ENCODE peak calls at places on chromosomes 3 and 15, in five cellular contexts. E is OCI-LY7, F is fibroblast of lung, W is H9, A is HCT116. G is an unnamed sample.

GRCh38 chr3:170634663-170635096 is 48.8 kb upstream of the SLC7A14 start:
- DNase-seq in E (peak; percentile 55), F (no peak), W (no peak), A (no peak), G (no peak)

GRCh38 chr3:193701896-193702644 is 109.1 kb downstream of the OPA1 start:
- DNase-seq in E (peak; percentile 18), F (peak; percentile 90), W (no peak), A (no peak), G (no peak)

GRCh38 chr3:29338981-29339833 is 58.3 kb downstream of the RBMS3 start:
- DNase-seq in E (no peak), F (peak; percentile 84), W (no peak), A (no peak), G (no peak)

GRCh38 chr15:74616020-74616939 is 644 bp downstream of the CLK3 start:
- DNase-seq in E (peak; percentile 56), F (peak; percentile 55), W (no peak), A (no peak), G (peak; percentile 88)

GRCh38 chr3:124850212-124850611 is 37.0 kb downstream of the ITGB5 start:
- DNase-seq in E (no peak), F (peak; percentile 52), W (no peak), A (no peak), G (no peak)

GRCh38 chr15:38490231-38490630 is 36.3 kb downstream of the FAM98B start:
- DNase-seq in E (no peak), F (peak; percentile 69), W (no peak), A (no peak), G (no peak)

GRCh38 chr15:81411969-81412633 is 38.1 kb upstream of the TMC3 start:
- DNase-seq in E (no peak), F (no peak), W (no peak), A (no peak), G (no peak)

GRCh38 chr15:84633311-84634227 is 20.5 kb downstream of the WDR73 start:
- DNase-seq in E (peak; percentile 79), F (peak; percentile 83), W (peak; percentile 64), A (no peak), G (peak; percentile 79)

GRCh38 chr3:16239776-16240175 is 25.0 kb downstream of the DPH3 start:
- DNase-seq in E (no peak), F (no peak), W (no peak), A (no peak), G (no peak)

GRCh38 chr15:69126054-69126469 is 34.4 kb upstream of the GLCE start:
- DNase-seq in E (no peak), F (peak; percentile 45), W (no peak), A (no peak), G (no peak)

GRCh38 chr3:49007068-49007770 is at the start of gene WDR6:
- DNase-seq in E (peak; percentile 99), F (peak; percentile 97), W (peak; percentile 99), A (peak; percentile 94), G (peak; percentile 99)

GRCh38 chr3:41726891-41727290 is 235.0 kb downstream of the ULK4 start:
- DNase-seq in E (no peak), F (peak; percentile 73), W (no peak), A (no peak), G (no peak)

GRCh38 chr15:45481151-45481550 is 41.4 kb downstream of the SLC30A4 start:
- DNase-seq in E (no peak), F (no peak), W (no peak), A (no peak), G (no peak)

GRCh38 chr3:184769771-184770170 is 42.2 kb upstream of the VPS8 start:
- DNase-seq in E (no peak), F (no peak), W (no peak), A (no peak), G (no peak)

GRCh38 chr3:130973401-130973800 is 53.2 kb downstream of the ASTE1 start:
- DNase-seq in E (no peak), F (no peak), W (no peak), A (no peak), G (no peak)

GRCh38 chr3:94928921-94929320 is 866.1 kb downstream of the NSUN3 start:
- DNase-seq in E (no peak), F (peak; percentile 74), W (no peak), A (no peak), G (no peak)

GRCh38 chr3:172562881-172563835 is 39.9 kb upstream of the TNFSF10 start:
- DNase-seq in E (no peak), F (peak; percentile 95), W (no peak), A (no peak), G (no peak)

GRCh38 chr3:155739154-155739553 is 5.7 kb downstream of the PLCH1 start:
- DNase-seq in E (peak; percentile 26), F (no peak), W (no peak), A (no peak), G (no peak)

GRCh38 chr3:133413166-133414020 is 13.5 kb downstream of the BFSP2 start:
- DNase-seq in E (no peak), F (no peak), W (no peak), A (no peak), G (no peak)

GRCh38 chr3:13016083-13016725 is 57.0 kb downstream of the IQSEC1 start:
- DNase-seq in E (peak; percentile 92), F (no peak), W (no peak), A (no peak), G (peak; percentile 67)

GRCh38 chr3:167032267-167032876 is 347.7 kb downstream of the ZBBX start:
- DNase-seq in E (peak; percentile 26), F (peak; percentile 61), W (no peak), A (peak; percentile 61), G (peak; percentile 78)

GRCh38 chr15:40256642-40257235 is 17.9 kb downstream of the PAK6 start:
- DNase-seq in E (no peak), F (peak; percentile 66), W (no peak), A (no peak), G (no peak)

GRCh38 chr15:40255033-40255432 is 16.2 kb downstream of the PAK6 start:
- DNase-seq in E (no peak), F (no peak), W (no peak), A (no peak), G (no peak)

GRCh38 chr15:40257656-40258450 is 19.0 kb downstream of the PAK6 start:
- DNase-seq in E (no peak), F (peak; percentile 27), W (no peak), A (no peak), G (no peak)

GRCh38 chr15:40258544-40258943 is 19.7 kb downstream of the PAK6 start:
- DNase-seq in E (no peak), F (no peak), W (peak; percentile 66), A (no peak), G (no peak)

GRCh38 chr15:40259021-40259420 is 20.2 kb downstream of the PAK6 start:
- DNase-seq in E (no peak), F (no peak), W (no peak), A (no peak), G (no peak)
- H2AFZ ChIP-seq in E (no peak overlapping the region), F (no peak overlapping the region), W (no peak overlapping the region), A (no peak overlapping the region), G (no peak overlapping the region)

DNA sequence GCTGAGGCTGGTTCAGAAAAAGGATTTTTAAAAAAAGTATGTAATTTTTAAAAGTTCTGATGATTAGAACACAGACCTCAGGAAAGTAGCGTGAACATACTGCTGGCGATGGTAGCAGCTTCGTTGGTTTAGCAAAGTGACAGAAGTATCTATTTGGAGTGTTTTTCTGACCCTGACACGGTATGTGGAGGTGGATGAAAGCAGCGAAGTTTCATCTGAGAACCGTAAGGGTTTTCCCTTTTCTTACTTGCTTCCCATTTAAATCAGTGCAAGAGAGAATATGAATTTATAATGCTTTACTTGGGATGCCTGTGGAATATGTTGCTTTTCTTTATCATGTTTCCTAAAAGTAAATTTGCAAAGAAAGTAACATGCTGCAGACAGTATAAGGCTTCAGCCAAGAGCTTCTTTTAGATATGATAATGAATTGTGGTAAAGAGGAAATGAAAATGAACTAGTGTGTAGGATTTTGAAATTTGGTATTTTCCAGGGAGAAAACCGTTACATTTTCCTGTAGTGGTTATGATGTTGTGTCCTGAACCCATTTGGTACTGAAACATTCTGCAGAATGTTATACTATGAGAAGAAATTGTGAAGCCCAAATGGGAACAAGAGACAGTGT is 3.9 kb downstream of the CHST2 start:
- DNase-seq in E (no peak), F (no peak), W (no peak), A (no peak), G (peak; percentile 53)
- H3K79me2 ChIP-seq in E (no peaks in the 10 kb centered on the region), F (no peaks in the 10 kb centered on the region), W (no peaks in the 10 kb centered on the region), A (no peaks in the 10 kb centered on the region), G (peaks cover 3% of the 10 kb centered on the region)

GRCh38 chr3:188153498-188153948 is 434 bp upstream of the LPP start:
- DNase-seq in E (peak; percentile 37), F (peak; percentile 96), W (peak; percentile 94), A (peak; percentile 75), G (peak; percentile 74)

GRCh38 chr3:188153949-188154757 is at the start of gene LPP:
- DNase-seq in E (peak; percentile 79), F (peak; percentile 77), W (peak; percentile 81), A (no peak), G (peak; percentile 93)

GRCh38 chr3:188152660-188153497 is 1.1 kb upstream of the LPP start:
- DNase-seq in E (peak; percentile 30), F (peak; percentile 71), W (peak; percentile 77), A (no peak), G (peak; percentile 80)

GRCh38 chr3:188156051-188156450 is 2.1 kb downstream of the LPP start:
- DNase-seq in E (no peak), F (no peak), W (no peak), A (no peak), G (no peak)

DNA sequence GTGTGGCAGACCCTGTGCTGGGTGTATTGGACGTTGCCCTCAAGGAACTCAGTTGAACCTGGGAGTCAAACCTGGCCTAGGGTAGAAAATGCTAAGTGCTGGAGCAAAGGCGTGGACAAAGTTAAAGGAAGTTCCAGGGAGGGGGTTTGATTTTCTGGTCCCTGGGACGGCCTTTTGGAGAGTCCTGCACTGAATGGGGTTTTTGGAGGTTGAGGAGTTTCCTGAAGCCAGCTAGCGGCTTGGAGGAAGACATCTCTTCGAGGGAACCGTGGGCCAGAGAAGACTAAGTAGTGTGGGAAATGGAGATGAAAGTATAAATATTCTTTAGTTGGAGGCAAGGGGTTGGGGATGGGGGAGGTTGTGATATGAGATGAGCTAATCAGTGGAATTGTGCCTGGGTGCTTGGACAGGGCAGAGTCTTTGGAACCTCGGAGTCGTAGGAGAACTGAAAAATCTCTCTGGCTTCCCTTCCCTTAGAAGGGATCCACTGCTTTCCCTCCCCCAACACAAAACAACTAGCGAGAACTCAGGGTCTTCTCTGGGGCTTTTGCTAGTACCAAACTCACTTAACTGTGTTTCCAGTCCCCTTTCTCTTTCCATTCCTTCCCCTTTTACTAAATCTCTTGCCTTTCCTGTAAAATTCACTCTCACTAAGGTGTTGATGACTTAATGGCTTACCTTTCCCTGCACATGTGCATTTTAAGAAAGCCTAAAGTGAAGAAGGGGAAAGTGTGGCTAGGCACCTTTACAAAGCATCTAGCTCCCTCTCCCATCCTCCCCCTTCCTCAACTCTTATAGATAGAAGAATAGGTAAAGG is 1.0 kb downstream of the LPP start:
- DNase-seq in E (no peak), F (peak; percentile 33), W (no peak), A (no peak), G (no peak)
- H2AFZ ChIP-seq in E (peak overlapping the region; percentile 78), F (no peak overlapping the region), W (no peak overlapping the region), A (no peak overlapping the region), G (peak overlapping the region; percentile 4)

GRCh38 chr3:119681279-119681678 is 4.1 kb upstream of the COX17 start:
- DNase-seq in E (peak; percentile 63), F (peak; percentile 46), W (no peak), A (peak; percentile 24), G (peak; percentile 73)

GRCh38 chr3:119676020-119676419 is 1.2 kb downstream of the COX17 start:
- DNase-seq in E (no peak), F (no peak), W (no peak), A (no peak), G (no peak)

GRCh38 chr3:119677641-119677934 is 382 bp upstream of the COX17 start:
- DNase-seq in E (no peak), F (no peak), W (no peak), A (no peak), G (no peak)

GRCh38 chr3:119676771-119677640 is at the start of gene COX17:
- DNase-seq in E (peak; percentile 98), F (peak; percentile 95), W (peak; percentile 97), A (peak; percentile 96), G (peak; percentile 98)

GRCh38 chr3:119679874-119680273 is 2.7 kb upstream of the COX17 start:
- DNase-seq in E (no peak), F (no peak), W (no peak), A (no peak), G (no peak)
- H3K79me2 ChIP-seq in E (peaks cover 19% of the 10 kb centered on the region), F (peaks cover 2% of the 10 kb centered on the region), W (peaks cover 5% of the 10 kb centered on the region), A (peaks cover 18% of the 10 kb centered on the region), G (peaks cover 19% of the 10 kb centered on the region)